ENCODE peak calls at places on chromosomes 11 and 22, in six cellular contexts. X, Y, H, Z, A and C are unnamed samples.

GRCh38 chr11:13984616-13985474 is 22.3 kb downstream of the SPON1 start:
- DNase-seq in X (no peak), Y (no peak), H (no peak), Z (peak), A (peak), C (no peak)

GRCh38 chr11:101127348-101127698 is 2.3 kb downstream of the PGR start:
- DNase-seq in X (no peak), Y (peak), H (peak), Z (peak), A (no peak), C (no peak)

GRCh38 chr22:37230673-37231405 is 13.2 kb downstream of the RAC2 start:
- DNase-seq in X (peak), Y (no peak), H (peak), Z (no peak), A (no peak), C (no peak)

GRCh38 chr11:122491486-122491885 is 164.0 kb upstream of the UBASH3B start:
- DNase-seq in X (no peak), Y (no peak), H (no peak), Z (peak), A (no peak), C (no peak)

GRCh38 chr11:8642226-8642625 is 40.2 kb downstream of the TRIM66 start:
- DNase-seq in X (no peak), Y (no peak), H (no peak), Z (no peak), A (no peak), C (no peak)

GRCh38 chr22:41001722-41002122 is 50.5 kb downstream of the RBX1 start:
- DNase-seq in X (no peak), Y (no peak), H (no peak), Z (peak), A (no peak), C (no peak)

GRCh38 chr11:123544631-123545375 is 109.6 kb downstream of the SCN3B start:
- DNase-seq in X (no peak), Y (no peak), H (no peak), Z (no peak), A (no peak), C (no peak)

GRCh38 chr11:66277475-66278391 is at the start of gene CNIH2:
- DNase-seq in X (peak), Y (peak), H (no peak), Z (peak), A (no peak), C (peak)

GRCh38 chr22:22702159-22702873 is 57.9 kb downstream of the GGTLC2 start:
- DNase-seq in X (no peak), Y (no peak), H (no peak), Z (no peak), A (no peak), C (no peak)

GRCh38 chr11:78289547-78290292 is 101.0 kb downstream of the USP35 start:
- DNase-seq in X (no peak), Y (no peak), H (no peak), Z (no peak), A (no peak), C (no peak)

GRCh38 chr22:24807284-24807950 is 1.4 kb downstream of the SGSM1 start:
- DNase-seq in X (no peak), Y (peak), H (no peak), Z (no peak), A (no peak), C (no peak)

GRCh38 chr11:113773092-113773415 is 438 bp downstream of the ZW10 start:
- DNase-seq in X (no peak), Y (no peak), H (no peak), Z (peak), A (no peak), C (no peak)

GRCh38 chr11:77063407-77063806 is 3.4 kb upstream of the CAPN5 start:
- DNase-seq in X (no peak), Y (no peak), H (no peak), Z (no peak), A (no peak), C (no peak)

GRCh38 chr11:95521862-95522261 is 267.7 kb downstream of the FAM76B start:
- DNase-seq in X (no peak), Y (no peak), H (no peak), Z (no peak), A (no peak), C (no peak)

GRCh38 chr22:39595622-39596182 is 25.1 kb downstream of the CACNA1I start:
- DNase-seq in X (no peak), Y (no peak), H (no peak), Z (no peak), A (no peak), C (no peak)

GRCh38 chr22:23784215-23784732 is 2.5 kb upstream of the SMARCB1 start:
- DNase-seq in X (no peak), Y (no peak), H (no peak), Z (peak), A (no peak), C (no peak)

GRCh38 chr11:115317428-115318185 is 186.6 kb downstream of the CADM1 start:
- DNase-seq in X (no peak), Y (no peak), H (no peak), Z (no peak), A (no peak), C (no peak)

GRCh38 chr22:47038206-47038835 is 275.9 kb downstream of the TBC1D22A start:
- DNase-seq in X (no peak), Y (no peak), H (peak), Z (no peak), A (no peak), C (no peak)

GRCh38 chr11:1548221-1549070 is 23.6 kb downstream of the DUSP8 start:
- DNase-seq in X (no peak), Y (no peak), H (peak), Z (peak), A (no peak), C (no peak)

GRCh38 chr22:20058989-20059770 is 20.9 kb upstream of the DGCR8 start:
- DNase-seq in X (no peak), Y (no peak), H (no peak), Z (no peak), A (no peak), C (no peak)

GRCh38 chr11:69922596-69923111 is 103.4 kb upstream of the FGF3 start:
- DNase-seq in X (no peak), Y (no peak), H (peak), Z (no peak), A (no peak), C (no peak)

GRCh38 chr11:117232911-117233409 is 489 bp downstream of the RNF214 start:
- DNase-seq in X (peak), Y (peak), H (peak), Z (peak), A (no peak), C (peak)